ENCODE peak calls at places on chromosomes 4 and X, in nine cellular contexts. N is heart left ventricle; Y is activated T-helper 1 cell treated with Interleukin-2 at 50 U/mL for 16 hours; Q is NCI-H1105 treated with DMSO at 0.1 percent for 48 hours; W is HTR-8/SVneo; C is left lung; S is stimulated activated CD4-positive, alpha-beta T cell treated with anti-CD3 and anti-CD28 coated beads, TNF-alpha, amount 100 ng/mL, for 24 hours; B is HFF-Myc; T is glutamatergic neuron. F is an unnamed sample.

GRCh38 chr4:87547016-87547708 is 18.0 kb upstream of the SPARCL1 start:
- DNase-seq in N (no peak), Q (no peak), Y (no peak), B (no peak), W (no peak), T (no peak), S (no peak), C (no peak), F (no peak)

GRCh38 chr4:83054928-83055327 is 19.9 kb downstream of the COPS4 start:
- DNase-seq in B (no peak), N (no peak), S (no peak), Q (peak), T (no peak), C (no peak), Y (no peak), W (no peak), F (peak)

GRCh38 chrX:42195506-42195905 is 272.2 kb upstream of the CASK start:
- DNase-seq in B (no peak), W (no peak), Y (no peak), T (no peak), Q (no peak), N (no peak), C (no peak), S (no peak), F (no peak)

GRCh38 chrX:41142130-41142529 is 56.9 kb downstream of the USP9X start:
- DNase-seq in S (no peak), N (no peak), C (no peak), T (no peak), B (no peak), Q (no peak), W (no peak), Y (no peak), F (no peak)

GRCh38 chrX:20593836-20594235 is 327.1 kb upstream of the RPS6KA3 start:
- DNase-seq in N (no peak), T (no peak), Y (no peak), W (no peak), C (no peak), B (no peak), S (no peak), Q (no peak), F (no peak)

GRCh38 chrX:130393451-130394074 is 8.1 kb upstream of the GPR119 start:
- DNase-seq in T (peak), W (peak), N (peak), B (peak), C (no peak), S (no peak), Y (no peak), Q (peak), F (peak)

GRCh38 chr4:168802222-168802621 is 207.8 kb downstream of the CBR4 start:
- DNase-seq in W (no peak), S (no peak), T (no peak), C (no peak), N (no peak), Q (no peak), Y (no peak), B (no peak), F (no peak)

GRCh38 chr4:2962614-2963184 is 507 bp downstream of the NOP14 start:
- DNase-seq in Q (peak), Y (no peak), T (peak), C (no peak), S (peak), B (no peak), W (peak), N (peak), F (peak)

GRCh38 chr4:128379860-128380259 is 92.2 kb upstream of the PGRMC2 start:
- DNase-seq in Q (no peak), S (peak), T (peak), B (no peak), C (no peak), N (peak), Y (no peak), W (peak), F (peak)

GRCh38 chr4:147633113-147633512 is 15.9 kb downstream of the TMEM184C start:
- DNase-seq in N (no peak), T (no peak), Q (no peak), C (no peak), B (peak), W (no peak), S (no peak), Y (no peak), F (no peak)

GRCh38 chr4:55553442-55553841 is 6.7 kb upstream of the CLOCK start:
- DNase-seq in T (peak), Q (no peak), W (no peak), C (no peak), S (no peak), B (peak), Y (no peak), N (peak), F (no peak)